ENCODE peak calls at places on chromosomes 4 and X, in six cellular contexts. One of them, this sample, is unnamed.

GRCh38 chr4:37970702-37971101 is 10.5 kb downstream of the PTTG2 start:
- DNase-seq in HCT116: peak
- DNase-seq in GM12878: no peak
- DNase-seq in H1: peak
- DNase-seq in SK-N-SH: peak
- DNase-seq in K562: peak
- DNase-seq in this sample: peak

GRCh38 chr4:156374069-156374468 is 420.4 kb upstream of the CTSO start:
- DNase-seq in HCT116: no peak
- DNase-seq in GM12878: no peak
- DNase-seq in H1: no peak
- DNase-seq in SK-N-SH: no peak
- DNase-seq in K562: no peak
- DNase-seq in this sample: no peak

GRCh38 chr4:2942532-2943363 is 20.5 kb downstream of the NOP14 start:
- DNase-seq in HCT116: no peak
- DNase-seq in GM12878: no peak
- DNase-seq in H1: no peak
- DNase-seq in SK-N-SH: no peak
- DNase-seq in K562: no peak
- DNase-seq in this sample: no peak

GRCh38 chr4:99833766-99834165 is 17.1 kb downstream of the DAPP1 start:
- DNase-seq in HCT116: no peak
- DNase-seq in GM12878: no peak
- DNase-seq in H1: no peak
- DNase-seq in SK-N-SH: no peak
- DNase-seq in K562: no peak
- DNase-seq in this sample: no peak

GRCh38 chr4:61428950-61429349 is 228.8 kb downstream of the ADGRL3 start:
- DNase-seq in HCT116: no peak
- DNase-seq in GM12878: no peak
- DNase-seq in H1: no peak
- DNase-seq in SK-N-SH: no peak
- DNase-seq in K562: no peak
- DNase-seq in this sample: no peak

GRCh38 chrX:18271309-18271708 is 50.6 kb upstream of the BEND2 start:
- DNase-seq in HCT116: no peak
- DNase-seq in GM12878: no peak
- DNase-seq in H1: no peak
- DNase-seq in SK-N-SH: no peak
- DNase-seq in K562: no peak
- DNase-seq in this sample: no peak

GRCh38 chrX:99572711-99573110 is 837.4 kb downstream of the PCDH19 start:
- DNase-seq in HCT116: no peak
- DNase-seq in GM12878: no peak
- DNase-seq in H1: no peak
- DNase-seq in SK-N-SH: no peak
- DNase-seq in K562: no peak
- DNase-seq in this sample: no peak

GRCh38 chr4:129394635-129395034 is 298.7 kb downstream of the C4orf33 start:
- DNase-seq in HCT116: no peak
- DNase-seq in GM12878: no peak
- DNase-seq in H1: no peak
- DNase-seq in SK-N-SH: no peak
- DNase-seq in K562: no peak
- DNase-seq in this sample: no peak

GRCh38 chr4:101464596-101464995 is 117.3 kb upstream of the PPP3CA start:
- DNase-seq in HCT116: no peak
- DNase-seq in GM12878: no peak
- DNase-seq in H1: no peak
- DNase-seq in SK-N-SH: no peak
- DNase-seq in K562: no peak
- DNase-seq in this sample: no peak

GRCh38 chrX:44795945-44796450 is 47.8 kb upstream of the DUSP21 start:
- DNase-seq in HCT116: no peak
- DNase-seq in GM12878: peak
- DNase-seq in H1: no peak
- DNase-seq in SK-N-SH: no peak
- DNase-seq in K562: no peak
- DNase-seq in this sample: no peak

GRCh38 chr4:128776794-128777216 is 32.7 kb upstream of the JADE1 start:
- DNase-seq in HCT116: no peak
- DNase-seq in GM12878: no peak
- DNase-seq in H1: no peak
- DNase-seq in SK-N-SH: no peak
- DNase-seq in K562: no peak
- DNase-seq in this sample: no peak

GRCh38 chrX:76159453-76159852 is 13.4 kb upstream of the PBDC1 start:
- DNase-seq in HCT116: no peak
- DNase-seq in GM12878: no peak
- DNase-seq in H1: no peak
- DNase-seq in SK-N-SH: no peak
- DNase-seq in K562: no peak
- DNase-seq in this sample: no peak

GRCh38 chr4:95499176-95499760 is 49.5 kb downstream of the UNC5C start:
- DNase-seq in HCT116: no peak
- DNase-seq in GM12878: no peak
- DNase-seq in H1: no peak
- DNase-seq in SK-N-SH: no peak
- DNase-seq in K562: no peak
- DNase-seq in this sample: no peak

GRCh38 chr4:82833696-82834313 is 35.2 kb upstream of the SCD5 start:
- DNase-seq in HCT116: no peak
- DNase-seq in GM12878: no peak
- DNase-seq in H1: no peak
- DNase-seq in SK-N-SH: no peak
- DNase-seq in K562: no peak
- DNase-seq in this sample: peak

GRCh38 chr4:157220026-157220881 is at the start of gene GRIA2:
- DNase-seq in HCT116: no peak
- DNase-seq in GM12878: no peak
- DNase-seq in H1: no peak
- DNase-seq in SK-N-SH: peak
- DNase-seq in K562: peak
- DNase-seq in this sample: peak

GRCh38 chr4:118099106-118099505 is 64.8 kb downstream of the NDST3 start:
- DNase-seq in HCT116: no peak
- DNase-seq in GM12878: no peak
- DNase-seq in H1: no peak
- DNase-seq in SK-N-SH: no peak
- DNase-seq in K562: no peak
- DNase-seq in this sample: no peak

GRCh38 chrX:116204947-116205346 is 34.4 kb downstream of the AGTR2 start:
- DNase-seq in HCT116: peak
- DNase-seq in GM12878: no peak
- DNase-seq in H1: no peak
- DNase-seq in SK-N-SH: peak
- DNase-seq in K562: no peak
- DNase-seq in this sample: no peak

GRCh38 chr4:15020502-15021286 is 18.4 kb downstream of the CPEB2 start:
- DNase-seq in HCT116: no peak
- DNase-seq in GM12878: peak
- DNase-seq in H1: no peak
- DNase-seq in SK-N-SH: peak
- DNase-seq in K562: no peak
- DNase-seq in this sample: no peak

GRCh38 chr4:142405021-142405991 is 440.8 kb downstream of the INPP4B start:
- DNase-seq in HCT116: no peak
- DNase-seq in GM12878: peak
- DNase-seq in H1: no peak
- DNase-seq in SK-N-SH: no peak
- DNase-seq in K562: no peak
- DNase-seq in this sample: no peak

GRCh38 chr4:142406051-142406549 is 440.0 kb downstream of the INPP4B start:
- DNase-seq in HCT116: no peak
- DNase-seq in GM12878: peak
- DNase-seq in H1: no peak
- DNase-seq in SK-N-SH: no peak
- DNase-seq in K562: no peak
- DNase-seq in this sample: no peak

GRCh38 chr4:142404191-142404611 is 441.9 kb downstream of the INPP4B start:
- DNase-seq in HCT116: peak
- DNase-seq in GM12878: no peak
- DNase-seq in H1: no peak
- DNase-seq in SK-N-SH: no peak
- DNase-seq in K562: no peak
- DNase-seq in this sample: no peak

GRCh38 chr4:142402925-142403324 is 443.2 kb downstream of the INPP4B start:
- DNase-seq in HCT116: no peak
- DNase-seq in GM12878: no peak
- DNase-seq in H1: no peak
- DNase-seq in SK-N-SH: no peak
- DNase-seq in K562: no peak
- DNase-seq in this sample: peak

DNA sequence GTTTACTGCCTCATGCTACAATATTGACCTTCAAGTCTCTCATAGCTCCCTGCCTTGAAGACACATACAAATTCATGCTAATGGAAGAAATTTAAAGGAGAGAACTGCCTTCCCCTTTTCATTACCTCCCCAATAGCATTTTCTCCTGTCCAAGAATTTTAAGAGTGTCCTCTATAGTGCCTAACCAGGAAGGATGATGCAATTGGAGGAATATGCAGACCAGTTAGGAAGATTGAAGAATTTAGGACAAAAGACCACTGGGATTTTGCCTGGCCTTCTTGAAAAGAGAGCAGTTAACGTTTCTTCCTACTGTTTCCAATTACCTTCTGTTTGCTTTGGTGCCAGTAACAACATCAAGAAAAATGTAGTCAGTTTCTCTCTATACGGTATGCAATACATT is 443.9 kb downstream of the INPP4B start:
- DNase-seq in HCT116: no peak
- DNase-seq in GM12878: no peak
- DNase-seq in H1: no peak
- DNase-seq in SK-N-SH: no peak
- DNase-seq in K562: no peak
- DNase-seq in this sample: no peak
- TF ChIP-seq JUND in HCT116: no peak
- TF ChIP-seq JUND in GM12878: no peak
- TF ChIP-seq JUND in H1: peak
- TF ChIP-seq JUND in SK-N-SH: no peak
- TF ChIP-seq JUND in K562: no peak
- TF ChIP-seq JUND in this sample: no peak

DNA sequence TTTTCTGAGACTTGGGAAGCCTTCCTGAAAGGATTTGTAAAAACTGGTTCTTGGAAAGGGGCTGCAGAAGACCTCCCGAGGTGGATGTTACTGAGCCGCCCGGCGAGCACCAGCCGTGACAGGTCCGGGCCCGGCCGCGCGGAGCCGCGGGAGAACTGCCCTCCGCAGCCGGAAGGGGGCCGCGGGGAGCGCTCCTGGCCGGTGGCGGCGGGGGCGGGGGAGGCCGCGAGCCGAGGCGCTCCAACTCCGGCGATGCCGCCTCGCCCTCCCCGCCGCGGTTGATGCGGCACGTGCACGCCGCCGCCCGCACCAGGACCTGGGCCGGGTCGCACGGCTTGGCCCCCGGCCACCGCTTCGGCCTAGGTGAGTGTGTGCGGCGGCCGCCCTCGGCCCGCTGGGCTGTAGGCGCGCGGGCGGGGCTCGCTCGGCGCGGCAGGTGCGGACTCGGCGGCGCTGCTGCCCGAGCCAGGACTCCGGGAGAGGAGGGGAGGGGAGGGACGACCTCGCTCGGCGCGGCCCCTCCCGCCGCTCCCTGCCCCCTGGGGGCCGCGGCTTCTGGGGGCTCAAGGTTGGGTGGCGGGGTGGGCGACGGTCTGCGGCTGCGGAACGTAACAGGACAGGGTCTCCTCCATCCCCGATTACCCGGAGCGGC is 1.7 kb downstream of the SPRY1 start:
- DNase-seq in HCT116: peak
- DNase-seq in GM12878: no peak
- DNase-seq in H1: no peak
- DNase-seq in SK-N-SH: peak
- DNase-seq in K562: peak
- DNase-seq in this sample: peak
- TF ChIP-seq JUND in HCT116: no peak
- TF ChIP-seq JUND in GM12878: no peak
- TF ChIP-seq JUND in H1: no peak
- TF ChIP-seq JUND in SK-N-SH: no peak
- TF ChIP-seq JUND in K562: no peak
- TF ChIP-seq JUND in this sample: no peak

GRCh38 chr4:146334862-146335449 is 120.6 kb downstream of the REELD1 start:
- DNase-seq in HCT116: no peak
- DNase-seq in GM12878: no peak
- DNase-seq in H1: no peak
- DNase-seq in SK-N-SH: no peak
- DNase-seq in K562: no peak
- DNase-seq in this sample: no peak

GRCh38 chr4:146333187-146333894 is 119.0 kb downstream of the REELD1 start:
- DNase-seq in HCT116: no peak
- DNase-seq in GM12878: peak
- DNase-seq in H1: no peak
- DNase-seq in SK-N-SH: no peak
- DNase-seq in K562: no peak
- DNase-seq in this sample: no peak

GRCh38 chr4:146336413-146336807 is 122.1 kb downstream of the REELD1 start:
- DNase-seq in HCT116: no peak
- DNase-seq in GM12878: no peak
- DNase-seq in H1: no peak
- DNase-seq in SK-N-SH: no peak
- DNase-seq in K562: no peak
- DNase-seq in this sample: no peak

GRCh38 chr4:146333895-146334262 is 119.5 kb downstream of the REELD1 start:
- DNase-seq in HCT116: no peak
- DNase-seq in GM12878: no peak
- DNase-seq in H1: no peak
- DNase-seq in SK-N-SH: no peak
- DNase-seq in K562: no peak
- DNase-seq in this sample: no peak

DNA sequence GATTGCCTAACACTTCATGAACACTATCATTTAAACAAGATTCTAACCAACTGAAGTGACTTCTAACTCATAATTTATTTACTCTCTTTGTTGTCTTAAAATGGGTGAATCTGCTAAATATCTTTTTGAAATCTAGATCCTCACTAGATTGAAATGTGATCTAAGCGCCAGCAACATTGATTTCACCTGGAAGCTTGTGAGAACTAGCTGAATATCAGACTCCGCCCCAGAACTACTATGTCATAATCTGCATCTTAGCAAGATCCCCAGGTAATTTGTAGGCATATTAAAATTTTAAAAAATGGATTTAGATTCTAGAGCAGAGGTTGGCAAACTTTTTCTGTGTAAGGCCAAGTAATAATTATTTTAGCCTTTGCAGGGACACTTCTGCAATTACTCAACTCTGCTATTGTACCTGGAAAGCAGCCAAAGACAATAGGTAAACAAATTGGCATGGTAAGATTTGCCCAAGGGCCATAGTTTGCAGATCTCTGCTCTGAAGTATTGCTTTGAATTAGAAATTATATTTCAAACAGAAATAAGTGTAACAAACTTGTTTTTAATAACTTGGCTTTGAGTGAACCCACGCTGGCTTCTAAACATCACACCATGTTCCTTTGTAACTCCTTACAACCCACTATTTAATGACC is 121.5 kb downstream of the REELD1 start:
- DNase-seq in HCT116: no peak
- DNase-seq in GM12878: no peak
- DNase-seq in H1: no peak
- DNase-seq in SK-N-SH: no peak
- DNase-seq in K562: no peak
- DNase-seq in this sample: no peak
- TF ChIP-seq JUND in HCT116: no peak
- TF ChIP-seq JUND in GM12878: no peak
- TF ChIP-seq JUND in H1: no peak
- TF ChIP-seq JUND in SK-N-SH: no peak
- TF ChIP-seq JUND in K562: no peak
- TF ChIP-seq JUND in this sample: no peak

GRCh38 chrX:11381464-11381863 is 88.3 kb downstream of the AMELX start:
- DNase-seq in HCT116: peak
- DNase-seq in GM12878: peak
- DNase-seq in H1: no peak
- DNase-seq in SK-N-SH: peak
- DNase-seq in K562: peak
- DNase-seq in this sample: peak
- TF ChIP-seq JUND in HCT116: no peak
- TF ChIP-seq JUND in GM12878: no peak
- TF ChIP-seq JUND in H1: no peak
- TF ChIP-seq JUND in SK-N-SH: no peak
- TF ChIP-seq JUND in K562: no peak
- TF ChIP-seq JUND in this sample: no peak